ENCODE peak calls at places on chromosomes 7 and 10, in nine cellular contexts. L is colonic mucosa; X is right atrium auricular region; I is esophagus squamous epithelium; Y is CD8-positive, alpha-beta T cell; U is stomach; K is CD8-positive, alpha-beta memory T cell; S is tibial artery; D is CD4-positive, CD25-positive, alpha-beta regulatory T cell. C is an unnamed sample.

GRCh38 chr10:119268871-119269506 is 61.6 kb downstream of the GRK5 start:
- DNase-seq in L (no peak), X (no peak), I (no peak), Y (peak; percentile 75), U (no peak), K (peak; percentile 91), S (no peak), D (peak; percentile 68), C (no peak)

GRCh38 chr7:27897001-27897400 is 157.0 kb downstream of the TAX1BP1 start:
- DNase-seq in L (peak; percentile 55), X (no peak), I (no peak), Y (no peak), U (no peak), K (no peak), S (no peak), D (peak; percentile 14), C (no peak)

GRCh38 chr10:112716924-112717348 is 233.1 kb upstream of the TCF7L2 start:
- DNase-seq in L (peak; percentile 52), X (no peak), I (no peak), Y (no peak), U (peak; percentile 55), K (no peak), S (no peak), D (no peak), C (no peak)

GRCh38 chr7:30173058-30173897 is 38.5 kb downstream of the MTURN start:
- DNase-seq in L (peak; percentile 45), X (peak; percentile 69), I (no peak), Y (no peak), U (peak; percentile 46), K (no peak), S (peak; percentile 81), D (no peak), C (peak; percentile 90)

GRCh38 chr7:130880668-130881067 is 146.7 kb upstream of the KLF14 start:
- DNase-seq in L (no peak), X (no peak), I (no peak), Y (no peak), U (no peak), K (no peak), S (no peak), D (no peak), C (no peak)

GRCh38 chr7:2613926-2614613 is 17.7 kb upstream of the TTYH3 start:
- DNase-seq in L (no peak), X (no peak), I (no peak), Y (no peak), U (no peak), K (no peak), S (peak; percentile 87), D (no peak), C (no peak)

GRCh38 chr10:88361494-88361893 is 221.6 kb downstream of the RNLS start:
- DNase-seq in L (no peak), X (no peak), I (no peak), Y (no peak), U (no peak), K (no peak), S (no peak), D (no peak), C (no peak)

GRCh38 chr7:132333301-132333700 is 243.0 kb downstream of the PLXNA4 start:
- DNase-seq in L (no peak), X (no peak), I (no peak), Y (no peak), U (no peak), K (no peak), S (no peak), D (no peak), C (no peak)

GRCh38 chr10:120508966-120509365 is 51.9 kb downstream of the PLPP4 start:
- DNase-seq in L (no peak), X (no peak), I (no peak), Y (no peak), U (no peak), K (no peak), S (no peak), D (no peak), C (no peak)

GRCh38 chr10:119643306-119644214 is 7.6 kb upstream of the BAG3 start:
- DNase-seq in L (no peak), X (no peak), I (no peak), Y (no peak), U (no peak), K (no peak), S (peak; percentile 57), D (no peak), C (no peak)

GRCh38 chr7:17948503-17949238 is 8.4 kb upstream of the SNX13 start:
- DNase-seq in L (no peak), X (no peak), I (no peak), Y (no peak), U (no peak), K (no peak), S (no peak), D (no peak), C (no peak)

GRCh38 chr10:80500572-80501380 is 36.9 kb upstream of the SH2D4B start:
- DNase-seq in L (no peak), X (no peak), I (no peak), Y (peak; percentile 41), U (peak; percentile 25), K (no peak), S (peak; percentile 66), D (no peak), C (no peak)

GRCh38 chr7:20104696-20105095 is 112.5 kb downstream of the MACC1 start:
- DNase-seq in L (no peak), X (no peak), I (no peak), Y (no peak), U (no peak), K (no peak), S (no peak), D (no peak), C (no peak)

GRCh38 chr10:78165617-78166016 is 132.0 kb downstream of the RPS24 start:
- DNase-seq in L (no peak), X (no peak), I (no peak), Y (no peak), U (no peak), K (no peak), S (no peak), D (no peak), C (no peak)

GRCh38 chr7:143269254-143269653 is 6.0 kb downstream of the GSTK1 start:
- DNase-seq in L (peak; percentile 82), X (no peak), I (no peak), Y (no peak), U (no peak), K (no peak), S (no peak), D (no peak), C (no peak)

GRCh38 chr10:29473411-29474100 is 161.2 kb downstream of the SVIL start:
- DNase-seq in L (no peak), X (no peak), I (no peak), Y (no peak), U (no peak), K (no peak), S (no peak), D (no peak), C (no peak)

GRCh38 chr10:132995909-132996602 is 53.7 kb upstream of the CFAP46 start:
- DNase-seq in L (no peak), X (no peak), I (no peak), Y (no peak), U (no peak), K (no peak), S (no peak), D (no peak), C (no peak)

GRCh38 chr7:106999023-106999422 is 45.5 kb upstream of the PRKAR2B start:
- DNase-seq in L (no peak), X (no peak), I (no peak), Y (no peak), U (no peak), K (no peak), S (no peak), D (no peak), C (no peak)

GRCh38 chr10:4312046-4312835 is 513.8 kb upstream of the AKR1E2 start:
- DNase-seq in L (no peak), X (no peak), I (no peak), Y (no peak), U (no peak), K (no peak), S (no peak), D (no peak), C (no peak)

GRCh38 chr10:4319870-4320367 is 506.1 kb upstream of the AKR1E2 start:
- DNase-seq in L (no peak), X (no peak), I (no peak), Y (no peak), U (no peak), K (no peak), S (no peak), D (no peak), C (no peak)

GRCh38 chr10:4316166-4316810 is 509.7 kb upstream of the AKR1E2 start:
- DNase-seq in L (no peak), X (peak; percentile 82), I (no peak), Y (no peak), U (no peak), K (no peak), S (peak; percentile 61), D (no peak), C (no peak)

GRCh38 chr10:4310153-4310552 is 515.9 kb upstream of the AKR1E2 start:
- DNase-seq in L (no peak), X (no peak), I (no peak), Y (no peak), U (no peak), K (no peak), S (no peak), D (no peak), C (no peak)

DNA sequence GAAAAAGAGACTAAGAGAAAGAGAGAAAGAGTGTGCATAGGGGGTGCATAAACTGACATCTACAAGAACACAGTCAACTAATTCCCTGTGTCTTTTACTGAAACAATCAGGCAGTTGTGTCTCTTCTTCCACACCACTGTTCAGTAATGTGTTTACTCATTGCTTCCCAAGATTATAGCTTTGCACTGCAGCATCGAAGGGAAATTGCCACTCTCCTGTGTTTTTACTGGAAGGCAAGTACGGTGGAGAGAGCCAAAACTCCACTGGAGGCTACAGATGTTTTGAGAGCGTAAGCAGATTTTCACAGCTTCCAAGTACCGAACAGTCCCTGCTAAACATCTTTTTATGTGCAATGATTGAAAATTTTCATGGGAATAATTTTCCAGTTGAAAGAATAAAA is 510.5 kb upstream of the AKR1E2 start:
- DNase-seq in L (no peak), X (no peak), I (no peak), Y (no peak), U (no peak), K (no peak), S (peak; percentile 51), D (no peak), C (no peak)
- H3K27ac ChIP-seq in L (no peak overlapping the region), X (peak overlapping the region; percentile 54), I (no peak overlapping the region), Y (no peak overlapping the region), U (no peak overlapping the region), K (no peak overlapping the region), S (no peak overlapping the region), D (no peak overlapping the region), C (no peak overlapping the region)

GRCh38 chr10:53361281-53361680 is 588.7 kb upstream of the MBL2 start:
- DNase-seq in L (no peak), X (no peak), I (no peak), Y (no peak), U (no peak), K (no peak), S (no peak), D (no peak), C (no peak)
- H3K27ac ChIP-seq in L (no peak overlapping the region), X (no peak overlapping the region), I (no peak overlapping the region), Y (no peak overlapping the region), U (no peak overlapping the region), K (no peak overlapping the region), S (no peak overlapping the region), D (no peak overlapping the region), C (no peak overlapping the region)

GRCh38 chr7:74656911-74657691 is 417 bp upstream of the GTF2I start:
- DNase-seq in L (peak; percentile 98), X (peak; percentile 99), I (peak; percentile 90), Y (peak; percentile 99), U (peak; percentile 99), K (peak; percentile 96), S (peak; percentile 98), D (peak; percentile 98), C (peak; percentile 99)
- H3K27ac ChIP-seq in L (peak overlapping the region; percentile 98), X (peak overlapping the region; percentile 99), I (peak overlapping the region; percentile 99), Y (peak overlapping the region; percentile 54), U (peak overlapping the region; percentile 100), K (peak overlapping the region; percentile 85), S (peak overlapping the region; percentile 95), D (peak overlapping the region; percentile 82), C (peak overlapping the region; percentile 97)

GRCh38 chr7:81690688-81691087 is 79.2 kb downstream of the HGF start:
- DNase-seq in L (no peak), X (no peak), I (no peak), Y (no peak), U (no peak), K (no peak), S (no peak), D (no peak), C (no peak)
- H3K27ac ChIP-seq in L (no peak overlapping the region), X (no peak overlapping the region), I (no peak overlapping the region), Y (no peak overlapping the region), U (no peak overlapping the region), K (no peak overlapping the region), S (no peak overlapping the region), D (no peak overlapping the region), C (peak overlapping the region; percentile 26)

C was measured in RWPE2.